ENCODE peak calls at places on chromosomes 4 and X, in four cellular contexts. S, F, H and A are unnamed samples.
A peak's percentile ranks its signal among the peaks of the same experiment; 100 is the strongest.

GRCh38 chr4:83320548-83320947 is 14.1 kb downstream of the HPSE start:
- DNase-seq in H (no peak), S (no peak), F (no peak), A (no peak)

GRCh38 chr4:25271866-25272265 is 38.0 kb downstream of the PI4K2B start:
- DNase-seq in F (no peak), S (no peak), H (no peak), A (no peak)

GRCh38 chrX:46268429-46268828 is 276.8 kb downstream of the ZNF674 start:
- DNase-seq in F (no peak), S (no peak), H (peak; percentile 11), A (no peak)

GRCh38 chrX:37781808-37782207 is 1.9 kb downstream of the CYBB start:
- DNase-seq in S (no peak), H (no peak), F (no peak), A (no peak)

GRCh38 chr4:155675709-155676429 is 9.2 kb downstream of the GUCY1A1 start:
- DNase-seq in F (no peak), H (no peak), S (no peak), A (peak; percentile 38)

GRCh38 chr4:108696160-108696559 is 45.8 kb downstream of the OSTC start:
- DNase-seq in H (no peak), F (no peak), S (no peak), A (no peak)

GRCh38 chrX:21740329-21741274 is 17.3 kb downstream of the SMPX start:
- DNase-seq in F (no peak), S (no peak), H (peak; percentile 59), A (no peak)

GRCh38 chr4:183626168-183626567 is 32.8 kb downstream of the RWDD4 start:
- DNase-seq in H (no peak), S (no peak), F (no peak), A (no peak)

GRCh38 chrX:31656013-31656412 is 584.2 kb upstream of the FTHL17 start:
- DNase-seq in F (no peak), S (no peak), H (no peak), A (no peak)

GRCh38 chr4:4866833-4867744 is 7.6 kb downstream of the MSX1 start:
- DNase-seq in F (no peak), H (no peak), S (peak; percentile 45), A (no peak)

GRCh38 chr4:19005211-19005610 is 983.7 kb upstream of the LCORL start:
- DNase-seq in F (no peak), S (no peak), H (no peak), A (no peak)

GRCh38 chrX:131067216-131067615 is 9.1 kb downstream of the ARHGAP36 start:
- DNase-seq in S (no peak), H (no peak), F (no peak), A (no peak)

GRCh38 chr4:993111-994029 is at the start of gene SLC26A1:
- DNase-seq in S (peak; percentile 49), F (no peak), H (peak; percentile 95), A (no peak)

DNA sequence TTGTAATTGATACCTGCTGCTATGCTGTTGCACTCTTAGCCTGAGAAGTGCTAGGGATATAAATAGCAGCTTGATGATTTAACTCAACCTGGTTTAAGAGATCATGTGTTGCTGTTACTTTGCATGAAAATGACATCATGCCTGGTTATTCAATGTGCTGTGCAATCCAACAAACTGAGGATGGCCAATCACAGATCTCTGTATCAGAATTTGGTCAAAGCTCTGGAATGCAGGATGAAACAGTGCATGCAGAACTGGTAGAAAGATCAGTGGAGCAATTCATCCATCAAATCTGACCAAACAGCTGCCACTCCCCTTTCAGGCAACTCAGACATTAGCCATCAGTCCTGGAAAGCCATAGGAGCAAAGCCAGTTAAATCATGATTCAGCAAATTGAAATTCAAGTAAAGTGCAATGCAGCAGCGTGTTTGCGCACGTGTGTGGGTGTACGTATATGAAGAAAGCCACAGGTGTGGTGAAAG is 160.3 kb upstream of the RASGEF1B start:
- DNase-seq in S (peak; percentile 9), H (peak; percentile 49), F (no peak), A (peak; percentile 18)
- TF ChIP-seq FOXK2 in S (no peak), H (no peak), F (no peak), A (no peak)

DNA sequence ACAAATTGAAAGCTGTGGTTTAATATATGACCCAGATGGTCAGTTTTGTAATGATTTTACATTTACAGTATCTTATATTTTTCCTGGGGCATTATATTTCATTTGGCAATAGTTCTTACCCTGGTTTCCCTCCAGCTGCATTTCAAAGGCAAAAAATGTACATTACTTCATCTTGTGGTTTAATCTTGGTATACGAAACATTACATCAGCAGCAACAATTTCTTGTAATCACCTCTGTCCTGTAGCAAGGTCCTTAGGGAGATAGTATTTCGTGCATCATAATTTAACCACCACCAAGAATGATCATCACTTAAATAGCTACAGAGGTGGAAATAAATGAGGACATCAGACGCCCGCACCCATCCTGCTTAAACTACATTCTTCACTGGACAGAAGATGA is 48.8 kb downstream of the HS6ST2 start:
- DNase-seq in S (no peak), F (no peak), H (no peak), A (no peak)
- TF ChIP-seq SP1 in S (no peak), F (no peak), H (no peak), A (no peak)

GRCh38 chr4:142707397-142707796 is 138.7 kb downstream of the INPP4B start:
- DNase-seq in H (no peak), S (no peak), F (no peak), A (no peak)
- TF ChIP-seq TARDBP in H (no peak), S (no peak), F (no peak), A (no peak)

GRCh38 chr4:8267077-8267476 is 2.5 kb upstream of the HTRA3 start:
- DNase-seq in H (peak; percentile 52), F (no peak), S (peak; percentile 83), A (peak; percentile 73)
- TF ChIP-seq FOXK2 in H (no peak), F (no peak), S (no peak), A (no peak)

GRCh38 chrX:123818243-123818642 is 41.6 kb upstream of the XIAP start:
- DNase-seq in H (peak; percentile 63), F (no peak), S (no peak), A (no peak)
- TF ChIP-seq SP1 in H (no peak), F (no peak), S (no peak), A (no peak)

GRCh38 chrX:39477438-39478120 is 620.2 kb downstream of the BCOR start:
- DNase-seq in H (no peak), S (peak; percentile 36), F (no peak), A (peak; percentile 41)
- TF ChIP-seq TARDBP in H (no peak), S (no peak), F (no peak), A (no peak)

GRCh38 chrX:12872741-12873140 is 5.9 kb downstream of the TLR7 start:
- DNase-seq in S (no peak), F (no peak), H (no peak), A (no peak)

GRCh38 chrX:12871181-12871580 is 4.3 kb downstream of the TLR7 start:
- DNase-seq in S (no peak), H (no peak), F (no peak), A (no peak)

GRCh38 chrX:12878536-12878935 is 11.7 kb downstream of the TLR7 start:
- DNase-seq in H (no peak), S (no peak), F (no peak), A (no peak)

GRCh38 chrX:12877386-12877785 is 10.5 kb downstream of the TLR7 start:
- DNase-seq in S (no peak), H (peak; percentile 14), F (no peak), A (no peak)

DNA sequence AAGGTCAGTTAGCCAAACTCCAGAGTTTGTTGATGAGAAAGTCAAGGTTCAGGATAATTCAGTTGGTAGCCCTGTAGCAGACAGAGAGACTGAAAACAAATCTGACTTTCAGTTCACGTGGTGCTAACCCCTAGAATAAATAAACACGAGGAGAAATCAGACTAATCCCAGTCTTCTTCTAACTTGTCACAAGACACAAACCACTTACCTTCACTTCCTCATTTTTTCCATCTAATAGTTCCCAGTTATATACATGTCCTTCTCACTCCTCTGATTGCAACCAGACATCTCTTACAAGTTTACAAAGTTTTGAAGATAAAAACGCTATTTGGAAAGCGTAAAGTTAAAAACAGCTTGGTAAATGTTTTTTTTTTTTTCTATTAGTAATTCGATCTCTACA is 7.7 kb downstream of the TLR7 start:
- DNase-seq in S (no peak), F (no peak), H (no peak), A (no peak)
- TF ChIP-seq FOXK2 in S (no peak), F (no peak), H (no peak), A (no peak)

DNA sequence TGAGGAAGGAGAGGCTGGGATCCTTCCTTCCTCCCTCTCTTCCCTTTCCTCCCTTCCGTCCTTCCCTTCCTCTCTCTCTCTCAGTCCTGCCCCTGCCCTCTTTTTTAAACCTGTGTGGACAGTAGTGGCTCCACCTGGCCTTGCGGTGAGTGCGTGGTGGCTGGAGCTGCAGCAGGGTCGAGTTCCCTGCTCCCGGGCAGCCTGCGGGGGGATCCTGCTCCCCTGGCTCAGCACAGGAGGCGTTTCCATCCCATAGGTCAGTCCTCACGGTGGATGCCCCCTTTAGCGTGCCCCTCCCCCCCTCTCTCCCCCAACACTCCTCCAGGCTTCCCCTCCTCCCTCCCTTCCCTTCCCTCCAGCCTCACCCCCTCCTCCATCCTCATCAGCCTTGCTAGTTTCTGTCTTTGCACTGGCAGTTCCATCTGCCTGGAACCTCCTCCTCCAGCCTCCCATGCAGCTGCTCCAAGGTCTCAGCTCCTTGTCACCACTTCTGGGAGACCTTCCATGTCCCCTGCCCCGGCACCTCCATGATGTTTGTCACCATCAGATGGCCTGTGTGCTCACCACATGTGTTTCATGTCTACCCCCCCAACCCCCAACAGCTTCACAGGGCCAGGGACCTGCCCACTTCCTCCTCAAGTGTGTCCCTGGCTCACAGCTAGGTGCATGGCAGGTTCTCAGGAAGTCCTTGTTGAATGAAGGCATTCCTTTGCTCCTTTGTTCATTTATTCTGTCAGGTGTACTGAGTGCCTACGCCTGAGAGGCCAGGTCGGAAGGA is 68.4 kb downstream of the PSAPL1 start:
- DNase-seq in H (no peak), F (no peak), S (no peak), A (no peak)
- TF ChIP-seq SP1 in H (no peak), F (no peak), S (no peak), A (no peak)

GRCh38 chr4:130851932-130852331 is 1756.0 kb downstream of the C4orf33 start:
- DNase-seq in S (no peak), H (no peak), F (no peak), A (no peak)
- TF ChIP-seq TARDBP in S (no peak), H (no peak), F (no peak), A (no peak)